ENCODE peak calls at places on chromosomes 2 and 18, in six cellular contexts. M, X, L, Q, H and G are unnamed samples.

GRCh38 chr2:55511508-55512124 is 7.9 kb upstream of the CFAP36 start:
- DNase-seq in M (peak; percentile 38), X (no peak), L (peak; percentile 66), Q (no peak), H (no peak), G (no peak)

GRCh38 chr2:202133556-202134245 is 60.6 kb downstream of the KIAA2012 start:
- DNase-seq in M (no peak), X (no peak), L (peak; percentile 42), Q (no peak), H (no peak), G (no peak)

GRCh38 chr2:109350526-109350925 is 221.5 kb downstream of the SH3RF3 start:
- DNase-seq in M (no peak), X (no peak), L (no peak), Q (no peak), H (no peak), G (no peak)

GRCh38 chr2:98793275-98793674 is 62.3 kb upstream of the MGAT4A start:
- DNase-seq in M (no peak), X (no peak), L (peak; percentile 30), Q (no peak), H (no peak), G (no peak)

GRCh38 chr2:239290618-239291504 is 110.0 kb downstream of the HDAC4 start:
- DNase-seq in M (no peak), X (no peak), L (no peak), Q (peak; percentile 44), H (peak; percentile 14), G (no peak)

GRCh38 chr2:3464401-3465005 is 54.8 kb downstream of the ADI1 start:
- DNase-seq in M (no peak), X (no peak), L (no peak), Q (peak; percentile 32), H (peak; percentile 13), G (no peak)

GRCh38 chr2:88707003-88707402 is 15.5 kb downstream of the RPIA start:
- DNase-seq in M (no peak), X (no peak), L (no peak), Q (no peak), H (no peak), G (no peak)

GRCh38 chr2:27051902-27052645 is 606 bp downstream of the AGBL5 start:
- DNase-seq in M (no peak), X (no peak), L (peak; percentile 38), Q (peak; percentile 72), H (no peak), G (peak; percentile 24)

GRCh38 chr18:28015671-28016070 is 161.3 kb downstream of the CDH2 start:
- DNase-seq in M (no peak), X (no peak), L (no peak), Q (no peak), H (no peak), G (no peak)

GRCh38 chr2:1997976-1998375 is 253.7 kb upstream of the PXDN start:
- DNase-seq in M (no peak), X (no peak), L (no peak), Q (no peak), H (no peak), G (no peak)

GRCh38 chr2:71922501-71923142 is 225.0 kb downstream of the CYP26B1 start:
- DNase-seq in M (no peak), X (no peak), L (no peak), Q (no peak), H (no peak), G (no peak)

GRCh38 chr2:186129767-186130581 is 356.1 kb upstream of the ZC3H15 start:
- DNase-seq in M (peak; percentile 42), X (peak; percentile 22), L (peak; percentile 76), Q (no peak), H (no peak), G (no peak)

GRCh38 chr2:174833737-174834136 is 69.5 kb upstream of the CHRNA1 start:
- DNase-seq in M (no peak), X (no peak), L (no peak), Q (no peak), H (no peak), G (no peak)

GRCh38 chr2:18117592-18117991 is 239.1 kb downstream of the KCNS3 start:
- DNase-seq in M (peak; percentile 13), X (no peak), L (peak; percentile 75), Q (peak; percentile 46), H (no peak), G (no peak)

GRCh38 chr2:58448845-58449244 is 207.7 kb upstream of the FANCL start:
- DNase-seq in M (no peak), X (no peak), L (no peak), Q (no peak), H (no peak), G (no peak)

GRCh38 chr2:58447586-58447985 is 206.5 kb upstream of the FANCL start:
- DNase-seq in M (no peak), X (no peak), L (no peak), Q (no peak), H (no peak), G (no peak)

GRCh38 chr2:58448065-58448507 is 207.0 kb upstream of the FANCL start:
- DNase-seq in M (peak; percentile 88), X (peak; percentile 72), L (peak; percentile 66), Q (no peak), H (peak; percentile 23), G (peak; percentile 33)

DNA sequence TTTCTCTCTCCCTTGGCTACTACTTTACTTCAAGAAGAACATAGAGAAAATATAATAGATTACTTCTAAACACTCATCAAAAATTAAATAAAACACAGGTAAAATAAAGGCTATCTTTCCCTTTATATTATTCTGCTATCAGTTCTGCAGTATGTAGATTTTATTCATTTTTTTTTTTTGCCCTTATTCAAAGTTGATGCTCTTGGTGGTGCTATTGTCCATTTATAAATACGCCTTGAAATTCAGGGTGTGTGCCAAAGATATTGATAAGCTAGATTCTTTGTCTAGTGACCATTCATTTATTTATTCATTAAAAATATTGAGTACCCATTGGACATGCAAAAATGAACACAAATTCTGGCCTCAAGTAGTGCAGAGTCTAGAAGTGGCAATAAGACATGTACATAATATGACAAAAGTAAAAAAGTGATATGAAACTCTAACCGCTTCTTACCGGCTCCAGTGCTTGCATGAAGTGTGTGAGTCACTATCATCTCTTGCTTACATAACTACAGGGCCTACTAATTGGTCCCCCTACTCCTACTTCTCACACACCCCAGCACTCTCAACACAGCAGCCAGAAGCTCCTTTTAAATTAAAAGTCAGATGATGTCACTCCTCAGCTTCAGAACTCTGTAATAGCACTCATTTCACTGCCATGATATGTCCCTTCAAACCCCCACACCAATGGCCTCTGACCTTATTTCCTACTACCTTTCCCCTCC is 208.3 kb upstream of the FANCL start:
- DNase-seq in M (no peak), X (no peak), L (no peak), Q (no peak), H (no peak), G (no peak)
- TF ChIP-seq CTCF in M (no peak), X (no peak), L (no peak), Q (no peak), H (no peak), G (no peak)

DNA sequence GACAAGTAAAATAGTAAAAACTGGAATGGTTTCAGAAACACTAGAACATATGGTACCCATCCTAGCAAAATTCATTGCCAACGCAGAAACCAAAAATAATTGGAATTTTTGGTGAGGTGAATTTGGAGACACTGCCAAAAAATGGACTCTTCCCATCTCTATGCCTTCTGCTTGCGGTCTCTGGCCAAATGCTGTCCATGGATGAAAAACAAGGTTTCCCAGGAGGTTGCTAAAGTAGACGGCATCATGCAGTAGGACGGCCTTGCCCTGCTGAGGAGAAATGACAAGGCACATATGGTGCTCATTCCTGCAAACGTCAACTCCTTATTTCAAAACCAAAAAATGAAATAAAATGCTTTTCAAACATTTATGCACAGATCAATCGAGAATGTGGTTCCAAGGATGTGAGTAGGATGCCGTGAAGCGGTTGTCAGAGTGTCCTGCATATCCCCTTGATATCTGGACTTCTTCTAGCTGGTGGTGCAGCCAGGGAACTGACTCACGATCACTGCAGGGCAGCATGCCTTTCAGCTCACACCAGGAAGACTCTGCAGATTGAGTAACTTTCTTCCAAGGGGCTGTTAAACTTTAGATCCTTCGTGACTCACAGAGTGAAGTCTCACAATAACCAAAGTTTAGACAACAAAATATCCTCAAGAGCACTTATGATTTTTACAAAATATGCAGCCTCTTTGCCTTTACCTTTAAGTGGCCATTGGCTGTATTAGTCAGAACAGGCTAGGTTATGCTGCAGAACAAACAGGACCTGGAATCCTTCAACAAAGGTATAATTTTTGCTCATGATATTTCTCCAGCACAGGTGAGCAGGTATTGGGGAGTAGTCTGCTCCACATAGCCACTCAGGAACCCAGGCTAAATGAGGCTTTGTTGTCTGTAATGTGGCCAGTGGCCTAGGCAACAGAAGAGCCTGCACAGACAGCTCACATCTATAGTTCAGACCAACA is 149.4 kb upstream of the NDUFV2 start:
- DNase-seq in M (no peak), X (no peak), L (peak; percentile 96), Q (no peak), H (no peak), G (no peak)
- TF ChIP-seq CTCF in M (no peak), X (no peak), L (peak; percentile 28), Q (no peak), H (no peak), G (no peak)

DNA sequence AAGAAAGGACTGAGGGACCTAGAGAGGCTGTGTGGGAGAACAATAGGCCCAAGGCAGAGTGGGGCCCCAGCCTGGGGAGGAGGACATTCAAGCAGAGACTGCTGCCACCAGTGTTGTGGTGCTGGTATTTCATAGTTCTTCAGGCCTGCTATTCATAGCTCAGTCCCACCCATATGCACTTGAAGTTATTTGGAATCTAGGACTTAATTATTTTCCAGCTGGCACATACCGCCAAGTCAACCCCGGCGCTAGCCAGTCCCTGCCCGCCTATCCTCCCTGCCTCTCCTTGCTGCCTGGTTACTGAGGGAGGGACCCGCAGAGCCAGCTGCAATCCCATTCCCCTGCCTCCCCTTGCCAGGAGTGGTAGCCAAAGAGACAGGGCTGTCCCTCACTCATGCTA is 141.2 kb downstream of the CABLES1 start:
- DNase-seq in M (no peak), X (no peak), L (peak; percentile 14), Q (no peak), H (no peak), G (no peak)
- TF ChIP-seq CTCF in M (no peak), X (no peak), L (no peak), Q (no peak), H (no peak), G (no peak)

DNA sequence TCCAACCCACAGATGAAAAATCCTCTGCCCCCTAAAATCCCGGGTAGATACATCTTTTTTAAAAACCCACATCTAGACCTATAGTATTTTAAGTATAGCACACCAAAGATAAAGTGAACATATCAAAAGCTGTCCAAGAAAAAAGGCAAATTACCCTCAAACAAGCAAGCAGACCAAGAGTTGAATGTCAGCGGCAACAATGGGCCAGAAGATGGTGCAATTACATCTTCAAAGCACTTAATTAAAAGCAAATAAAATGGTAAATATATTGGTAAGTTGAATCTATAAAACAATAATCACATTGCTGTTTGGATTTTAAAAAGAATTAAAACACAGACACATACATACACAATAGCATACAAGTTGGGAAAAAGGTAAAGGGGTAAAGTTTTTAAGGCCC is 98.5 kb downstream of the MYOM1 start:
- DNase-seq in M (no peak), X (no peak), L (peak; percentile 56), Q (no peak), H (no peak), G (no peak)
- TF ChIP-seq CTCF in M (peak; percentile 19), X (no peak), L (no peak), Q (no peak), H (no peak), G (no peak)

DNA sequence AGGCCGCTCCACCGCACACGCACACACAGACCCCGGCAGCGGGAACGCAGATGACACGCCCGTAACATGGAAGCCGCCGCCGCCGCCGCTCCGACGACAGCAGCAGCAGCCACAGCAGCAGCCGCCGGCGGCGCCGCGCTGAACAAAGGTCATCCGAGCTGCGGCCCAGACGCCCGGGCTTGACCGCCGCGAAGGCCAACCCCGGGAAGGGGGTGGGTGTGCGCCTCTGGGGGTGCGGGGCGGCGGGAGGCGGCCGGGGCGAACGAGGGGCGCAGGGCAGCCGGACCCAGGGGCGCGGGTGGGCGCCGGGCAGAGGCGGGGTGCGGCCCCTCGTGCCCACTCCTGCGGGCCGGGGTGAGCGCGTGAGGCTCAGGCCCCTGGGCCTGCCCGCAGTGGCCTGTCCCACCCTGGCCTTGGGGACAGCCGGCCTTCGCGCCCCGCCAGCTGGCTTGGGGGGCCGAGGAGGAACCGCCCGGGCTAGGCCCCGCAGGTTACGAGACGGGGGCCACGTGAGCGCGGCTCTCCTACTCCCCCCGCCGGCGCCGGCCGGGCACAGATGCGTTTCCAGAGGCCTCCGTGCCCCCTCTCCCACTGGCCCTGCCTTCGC is 1.0 kb upstream of the ZNF532 start:
- DNase-seq in M (no peak), X (no peak), L (peak; percentile 72), Q (peak; percentile 71), H (peak; percentile 50), G (peak; percentile 75)
- TF ChIP-seq CTCF in M (no peak), X (no peak), L (no peak), Q (no peak), H (no peak), G (no peak)